ENCODE peak calls at places on chromosomes 7 and 10, in eight cellular contexts. One of them, this sample, is unnamed.
A peak's percentile ranks its signal among the peaks of the same experiment; 100 is the strongest.

GRCh38 chr10:109964318-109964717 is 41.0 kb upstream of the XPNPEP1 start:
- DNase-seq in Panc1: no peak
- DNase-seq in PC-9: no peak
- DNase-seq in lower lobe of right lung: no peak
- DNase-seq in DND-41: no peak
- DNase-seq in Peyer's patch: no peak
- DNase-seq in tibial artery: no peak
- DNase-seq in A549: no peak
- DNase-seq in this sample: no peak

GRCh38 chr7:41459183-41459582 is 243.7 kb downstream of the INHBA start:
- DNase-seq in Panc1: no peak
- DNase-seq in PC-9: no peak
- DNase-seq in lower lobe of right lung: no peak
- DNase-seq in DND-41: no peak
- DNase-seq in Peyer's patch: no peak
- DNase-seq in tibial artery: no peak
- DNase-seq in A549: no peak
- DNase-seq in this sample: peak; percentile 48

GRCh38 chr7:1899951-1900762 is 230.1 kb downstream of the ELFN1 start:
- DNase-seq in Panc1: no peak
- DNase-seq in PC-9: no peak
- DNase-seq in lower lobe of right lung: peak; percentile 29
- DNase-seq in DND-41: no peak
- DNase-seq in Peyer's patch: no peak
- DNase-seq in tibial artery: no peak
- DNase-seq in A549: no peak
- DNase-seq in this sample: peak; percentile 75

GRCh38 chr7:1672851-1673486 is 2.9 kb downstream of the ELFN1 start:
- DNase-seq in Panc1: no peak
- DNase-seq in PC-9: no peak
- DNase-seq in lower lobe of right lung: peak; percentile 33
- DNase-seq in DND-41: no peak
- DNase-seq in Peyer's patch: peak; percentile 40
- DNase-seq in tibial artery: peak; percentile 15
- DNase-seq in A549: no peak
- DNase-seq in this sample: peak; percentile 16

GRCh38 chr10:119306514-119306951 is 99.2 kb downstream of the GRK5 start:
- DNase-seq in Panc1: no peak
- DNase-seq in PC-9: peak; percentile 50
- DNase-seq in lower lobe of right lung: no peak
- DNase-seq in DND-41: peak; percentile 82
- DNase-seq in Peyer's patch: peak; percentile 92
- DNase-seq in tibial artery: no peak
- DNase-seq in A549: peak; percentile 51
- DNase-seq in this sample: no peak

GRCh38 chr7:2247141-2247985 is 5.3 kb downstream of the NUDT1 start:
- DNase-seq in Panc1: no peak
- DNase-seq in PC-9: no peak
- DNase-seq in lower lobe of right lung: no peak
- DNase-seq in DND-41: no peak
- DNase-seq in Peyer's patch: no peak
- DNase-seq in tibial artery: no peak
- DNase-seq in A549: no peak
- DNase-seq in this sample: no peak

GRCh38 chr10:88032566-88032965 is 169.1 kb downstream of the PTEN start:
- DNase-seq in Panc1: no peak
- DNase-seq in PC-9: no peak
- DNase-seq in lower lobe of right lung: no peak
- DNase-seq in DND-41: no peak
- DNase-seq in Peyer's patch: no peak
- DNase-seq in tibial artery: no peak
- DNase-seq in A549: no peak
- DNase-seq in this sample: no peak

GRCh38 chr7:132059141-132059540 is 502.7 kb upstream of the PODXL start:
- DNase-seq in Panc1: no peak
- DNase-seq in PC-9: no peak
- DNase-seq in lower lobe of right lung: no peak
- DNase-seq in DND-41: no peak
- DNase-seq in Peyer's patch: no peak
- DNase-seq in tibial artery: no peak
- DNase-seq in A549: no peak
- DNase-seq in this sample: no peak

GRCh38 chr10:725786-726185 is 36.3 kb upstream of the DIP2C start:
- DNase-seq in Panc1: no peak
- DNase-seq in PC-9: no peak
- DNase-seq in lower lobe of right lung: no peak
- DNase-seq in DND-41: no peak
- DNase-seq in Peyer's patch: no peak
- DNase-seq in tibial artery: no peak
- DNase-seq in A549: no peak
- DNase-seq in this sample: no peak

GRCh38 chr10:118775478-118775877 is 20.7 kb upstream of the CACUL1 start:
- DNase-seq in Panc1: no peak
- DNase-seq in PC-9: no peak
- DNase-seq in lower lobe of right lung: no peak
- DNase-seq in DND-41: no peak
- DNase-seq in Peyer's patch: no peak
- DNase-seq in tibial artery: no peak
- DNase-seq in A549: no peak
- DNase-seq in this sample: no peak

GRCh38 chr7:102830206-102830605 is 81.4 kb downstream of the FAM185A start:
- DNase-seq in Panc1: no peak
- DNase-seq in PC-9: no peak
- DNase-seq in lower lobe of right lung: no peak
- DNase-seq in DND-41: no peak
- DNase-seq in Peyer's patch: no peak
- DNase-seq in tibial artery: no peak
- DNase-seq in A549: no peak
- DNase-seq in this sample: no peak

GRCh38 chr7:138935438-138936079 is 45.6 kb downstream of the KIAA1549 start:
- DNase-seq in Panc1: peak; percentile 87
- DNase-seq in PC-9: peak; percentile 85
- DNase-seq in lower lobe of right lung: no peak
- DNase-seq in DND-41: no peak
- DNase-seq in Peyer's patch: no peak
- DNase-seq in tibial artery: no peak
- DNase-seq in A549: peak; percentile 62
- DNase-seq in this sample: no peak

GRCh38 chr10:103638948-103639347 is 145.4 kb downstream of the NEURL1 start:
- DNase-seq in Panc1: no peak
- DNase-seq in PC-9: no peak
- DNase-seq in lower lobe of right lung: no peak
- DNase-seq in DND-41: no peak
- DNase-seq in Peyer's patch: no peak
- DNase-seq in tibial artery: no peak
- DNase-seq in A549: no peak
- DNase-seq in this sample: no peak

GRCh38 chr7:74217455-74218342 is 7.9 kb downstream of the LAT2 start:
- DNase-seq in Panc1: no peak
- DNase-seq in PC-9: no peak
- DNase-seq in lower lobe of right lung: no peak
- DNase-seq in DND-41: peak; percentile 93
- DNase-seq in Peyer's patch: peak; percentile 72
- DNase-seq in tibial artery: no peak
- DNase-seq in A549: no peak
- DNase-seq in this sample: peak; percentile 73

GRCh38 chr10:25933653-25934608 is at the start of gene MYO3A:
- DNase-seq in Panc1: no peak
- DNase-seq in PC-9: no peak
- DNase-seq in lower lobe of right lung: no peak
- DNase-seq in DND-41: no peak
- DNase-seq in Peyer's patch: no peak
- DNase-seq in tibial artery: no peak
- DNase-seq in A549: no peak
- DNase-seq in this sample: no peak

GRCh38 chr10:86958831-86959736 is 685 bp downstream of the SNCG start:
- DNase-seq in Panc1: no peak
- DNase-seq in PC-9: peak; percentile 74
- DNase-seq in lower lobe of right lung: no peak
- DNase-seq in DND-41: no peak
- DNase-seq in Peyer's patch: no peak
- DNase-seq in tibial artery: peak; percentile 68
- DNase-seq in A549: peak; percentile 77
- DNase-seq in this sample: no peak

GRCh38 chr7:148856035-148856881 is 27.8 kb downstream of the EZH2 start:
- DNase-seq in Panc1: peak; percentile 43
- DNase-seq in PC-9: peak; percentile 53
- DNase-seq in lower lobe of right lung: no peak
- DNase-seq in DND-41: peak; percentile 39
- DNase-seq in Peyer's patch: peak; percentile 82
- DNase-seq in tibial artery: peak; percentile 25
- DNase-seq in A549: peak; percentile 52
- DNase-seq in this sample: no peak

GRCh38 chr7:132393789-132394261 is 182.4 kb downstream of the PLXNA4 start:
- DNase-seq in Panc1: no peak
- DNase-seq in PC-9: peak; percentile 10
- DNase-seq in lower lobe of right lung: no peak
- DNase-seq in DND-41: no peak
- DNase-seq in Peyer's patch: no peak
- DNase-seq in tibial artery: peak; percentile 76
- DNase-seq in A549: no peak
- DNase-seq in this sample: no peak

GRCh38 chr7:87934699-87935372 is 785 bp downstream of the ADAM22 start:
- DNase-seq in Panc1: no peak
- DNase-seq in PC-9: no peak
- DNase-seq in lower lobe of right lung: no peak
- DNase-seq in DND-41: peak; percentile 36
- DNase-seq in Peyer's patch: no peak
- DNase-seq in tibial artery: no peak
- DNase-seq in A549: peak; percentile 9
- DNase-seq in this sample: no peak

GRCh38 chr7:522938-523289 is 3.3 kb upstream of the PDGFA start:
- DNase-seq in Panc1: no peak
- DNase-seq in PC-9: no peak
- DNase-seq in lower lobe of right lung: no peak
- DNase-seq in DND-41: no peak
- DNase-seq in Peyer's patch: no peak
- DNase-seq in tibial artery: no peak
- DNase-seq in A549: no peak
- DNase-seq in this sample: no peak

GRCh38 chr7:519974-520458 is 370 bp upstream of the PDGFA start:
- DNase-seq in Panc1: no peak
- DNase-seq in PC-9: no peak
- DNase-seq in lower lobe of right lung: peak; percentile 72
- DNase-seq in DND-41: peak; percentile 84
- DNase-seq in Peyer's patch: no peak
- DNase-seq in tibial artery: no peak
- DNase-seq in A549: peak; percentile 78
- DNase-seq in this sample: no peak

GRCh38 chr7:522071-522937 is 2.7 kb upstream of the PDGFA start:
- DNase-seq in Panc1: no peak
- DNase-seq in PC-9: peak; percentile 50
- DNase-seq in lower lobe of right lung: no peak
- DNase-seq in DND-41: peak; percentile 50
- DNase-seq in Peyer's patch: peak; percentile 80
- DNase-seq in tibial artery: peak; percentile 53
- DNase-seq in A549: no peak
- DNase-seq in this sample: peak; percentile 66

GRCh38 chr7:520503-521161 is 986 bp upstream of the PDGFA start:
- DNase-seq in Panc1: no peak
- DNase-seq in PC-9: no peak
- DNase-seq in lower lobe of right lung: no peak
- DNase-seq in DND-41: no peak
- DNase-seq in Peyer's patch: no peak
- DNase-seq in tibial artery: no peak
- DNase-seq in A549: no peak
- DNase-seq in this sample: no peak

GRCh38 chr7:521221-522070 is 1.8 kb upstream of the PDGFA start:
- DNase-seq in Panc1: no peak
- DNase-seq in PC-9: no peak
- DNase-seq in lower lobe of right lung: peak; percentile 78
- DNase-seq in DND-41: peak; percentile 20
- DNase-seq in Peyer's patch: peak; percentile 76
- DNase-seq in tibial artery: peak; percentile 52
- DNase-seq in A549: peak; percentile 55
- DNase-seq in this sample: peak; percentile 72
- H3K4me3 ChIP-seq in Panc1: peak overlapping the region; percentile 60
- H3K4me3 ChIP-seq in PC-9: peak overlapping the region; percentile 45
- H3K4me3 ChIP-seq in lower lobe of right lung: peak overlapping the region; percentile 57
- H3K4me3 ChIP-seq in DND-41: no peak overlapping the region
- H3K4me3 ChIP-seq in Peyer's patch: peak overlapping the region; percentile 68
- H3K4me3 ChIP-seq in tibial artery: peak overlapping the region; percentile 47
- H3K4me3 ChIP-seq in A549: peak overlapping the region; percentile 42
- H3K4me3 ChIP-seq in this sample: peak overlapping the region; percentile 27

GRCh38 chr10:50384238-50384637 is 132.9 kb upstream of the ASAH2 start:
- DNase-seq in Panc1: no peak
- DNase-seq in PC-9: no peak
- DNase-seq in lower lobe of right lung: no peak
- DNase-seq in DND-41: no peak
- DNase-seq in Peyer's patch: no peak
- DNase-seq in tibial artery: no peak
- DNase-seq in A549: no peak
- DNase-seq in this sample: no peak
- H3K27ac ChIP-seq in Panc1: no peak overlapping the region
- H3K27ac ChIP-seq in PC-9: no peak overlapping the region
- H3K27ac ChIP-seq in lower lobe of right lung: no peak overlapping the region
- H3K27ac ChIP-seq in DND-41: no peak overlapping the region
- H3K27ac ChIP-seq in Peyer's patch: no peak overlapping the region
- H3K27ac ChIP-seq in tibial artery: no peak overlapping the region
- H3K27ac ChIP-seq in A549: no peak overlapping the region
- H3K27ac ChIP-seq in this sample: no peak overlapping the region

DNA sequence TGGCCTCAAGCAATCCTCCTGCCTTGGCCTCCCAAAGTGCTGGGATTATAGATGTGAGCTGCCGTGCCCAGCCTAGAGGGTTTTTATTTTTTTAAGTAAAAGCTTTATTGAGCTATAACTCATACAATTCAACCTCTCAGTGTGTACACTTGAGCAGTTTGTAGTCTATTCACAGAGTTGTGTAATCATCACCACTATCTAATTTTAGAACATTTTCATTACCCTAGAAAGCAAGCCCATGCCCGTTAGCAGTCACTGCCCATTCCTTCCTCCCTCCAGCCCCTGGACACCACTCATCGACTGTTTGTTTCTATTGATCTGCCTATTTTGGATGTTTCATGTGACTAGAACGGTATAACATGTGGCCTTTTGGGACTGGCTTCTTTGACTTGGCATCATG is 25.7 kb upstream of the SEC61A2 start:
- DNase-seq in Panc1: no peak
- DNase-seq in PC-9: no peak
- DNase-seq in lower lobe of right lung: no peak
- DNase-seq in DND-41: no peak
- DNase-seq in Peyer's patch: no peak
- DNase-seq in tibial artery: no peak
- DNase-seq in A549: no peak
- DNase-seq in this sample: no peak
- H3K4me3 ChIP-seq in Panc1: no peak overlapping the region
- H3K4me3 ChIP-seq in PC-9: no peak overlapping the region
- H3K4me3 ChIP-seq in lower lobe of right lung: no peak overlapping the region
- H3K4me3 ChIP-seq in DND-41: no peak overlapping the region
- H3K4me3 ChIP-seq in Peyer's patch: no peak overlapping the region
- H3K4me3 ChIP-seq in tibial artery: no peak overlapping the region
- H3K4me3 ChIP-seq in A549: no peak overlapping the region
- H3K4me3 ChIP-seq in this sample: no peak overlapping the region

DNA sequence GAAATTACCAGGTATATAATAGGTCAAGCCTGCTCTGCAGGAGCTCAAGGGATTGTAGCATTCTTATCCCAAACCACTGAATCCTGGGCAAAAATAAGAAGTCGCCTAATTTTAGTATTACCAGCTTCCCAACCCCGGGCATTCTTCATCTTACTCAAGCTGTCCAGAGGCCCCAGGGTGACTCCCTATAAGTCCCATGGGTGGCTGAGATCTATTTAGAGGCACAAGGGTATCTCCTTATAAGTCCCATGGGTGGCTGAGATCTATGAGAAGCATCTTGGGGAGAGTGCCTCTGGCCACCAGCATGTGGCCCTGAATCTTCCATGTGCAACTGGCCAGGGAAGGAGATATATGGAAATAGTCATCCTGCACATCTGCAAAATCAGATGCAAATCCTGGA is 38.9 kb downstream of the PRSS2 start:
- DNase-seq in Panc1: no peak
- DNase-seq in PC-9: no peak
- DNase-seq in lower lobe of right lung: no peak
- DNase-seq in DND-41: peak; percentile 55
- DNase-seq in Peyer's patch: no peak
- DNase-seq in tibial artery: no peak
- DNase-seq in A549: no peak
- DNase-seq in this sample: no peak
- H3K27ac ChIP-seq in Panc1: no peak overlapping the region
- H3K27ac ChIP-seq in PC-9: peak overlapping the region; percentile 96
- H3K27ac ChIP-seq in lower lobe of right lung: peak overlapping the region; percentile 46
- H3K27ac ChIP-seq in DND-41: peak overlapping the region; percentile 99
- H3K27ac ChIP-seq in Peyer's patch: peak overlapping the region; percentile 56
- H3K27ac ChIP-seq in tibial artery: no peak overlapping the region
- H3K27ac ChIP-seq in A549: no peak overlapping the region
- H3K27ac ChIP-seq in this sample: peak overlapping the region; percentile 21

This sample was measured in left lung.